ENCODE peak calls at places on chromosomes 12 and 14, in six cellular contexts. One of them, this sample, is unnamed. For H3K4me1, the result is how much of the 10 kb centered on the place peaks cover.

GRCh38 chr14:67131691-67132090 is 57.5 kb upstream of the GARIN2 start:
- DNase-seq in tibial nerve: no peak
- DNase-seq in right atrium auricular region: no peak
- DNase-seq in lower lobe of right lung: no peak
- DNase-seq in colonic mucosa: no peak
- DNase-seq in fibroblast of lung: no peak
- DNase-seq in this sample: no peak

GRCh38 chr14:99564903-99565259 is 39.1 kb downstream of the CCDC85C start:
- DNase-seq in tibial nerve: no peak
- DNase-seq in right atrium auricular region: no peak
- DNase-seq in lower lobe of right lung: no peak
- DNase-seq in colonic mucosa: no peak
- DNase-seq in fibroblast of lung: no peak
- DNase-seq in this sample: no peak

GRCh38 chr14:59483360-59483759 is 848 bp downstream of the L3HYPDH start:
- DNase-seq in tibial nerve: no peak
- DNase-seq in right atrium auricular region: no peak
- DNase-seq in lower lobe of right lung: no peak
- DNase-seq in colonic mucosa: peak
- DNase-seq in fibroblast of lung: peak
- DNase-seq in this sample: no peak

GRCh38 chr14:65877187-65877586 is 464.7 kb downstream of the FUT8 start:
- DNase-seq in tibial nerve: no peak
- DNase-seq in right atrium auricular region: no peak
- DNase-seq in lower lobe of right lung: no peak
- DNase-seq in colonic mucosa: no peak
- DNase-seq in fibroblast of lung: no peak
- DNase-seq in this sample: no peak

GRCh38 chr14:23620177-23620702 is 15.9 kb upstream of the DHRS2 start:
- DNase-seq in tibial nerve: no peak
- DNase-seq in right atrium auricular region: no peak
- DNase-seq in lower lobe of right lung: no peak
- DNase-seq in colonic mucosa: no peak
- DNase-seq in fibroblast of lung: no peak
- DNase-seq in this sample: no peak

GRCh38 chr12:122729583-122730214 is 945 bp downstream of the HCAR1 start:
- DNase-seq in tibial nerve: no peak
- DNase-seq in right atrium auricular region: no peak
- DNase-seq in lower lobe of right lung: no peak
- DNase-seq in colonic mucosa: no peak
- DNase-seq in fibroblast of lung: no peak
- DNase-seq in this sample: no peak

GRCh38 chr12:107651867-107652449 is 33.6 kb upstream of the PWP1 start:
- DNase-seq in tibial nerve: no peak
- DNase-seq in right atrium auricular region: no peak
- DNase-seq in lower lobe of right lung: no peak
- DNase-seq in colonic mucosa: no peak
- DNase-seq in fibroblast of lung: no peak
- DNase-seq in this sample: no peak

GRCh38 chr12:76898472-76898871 is 19.7 kb upstream of the CSRP2 start:
- DNase-seq in tibial nerve: no peak
- DNase-seq in right atrium auricular region: no peak
- DNase-seq in lower lobe of right lung: no peak
- DNase-seq in colonic mucosa: no peak
- DNase-seq in fibroblast of lung: peak
- DNase-seq in this sample: no peak

GRCh38 chr14:36504805-36505192 is 15.2 kb downstream of the NKX2-1 start:
- DNase-seq in tibial nerve: no peak
- DNase-seq in right atrium auricular region: no peak
- DNase-seq in lower lobe of right lung: no peak
- DNase-seq in colonic mucosa: no peak
- DNase-seq in fibroblast of lung: no peak
- DNase-seq in this sample: no peak

GRCh38 chr14:28596336-28596735 is 170.3 kb upstream of the FOXG1 start:
- DNase-seq in tibial nerve: no peak
- DNase-seq in right atrium auricular region: no peak
- DNase-seq in lower lobe of right lung: no peak
- DNase-seq in colonic mucosa: no peak
- DNase-seq in fibroblast of lung: peak
- DNase-seq in this sample: no peak

GRCh38 chr12:70809887-70810286 is 110.7 kb downstream of the PTPRR start:
- DNase-seq in tibial nerve: no peak
- DNase-seq in right atrium auricular region: no peak
- DNase-seq in lower lobe of right lung: no peak
- DNase-seq in colonic mucosa: no peak
- DNase-seq in fibroblast of lung: no peak
- DNase-seq in this sample: no peak

GRCh38 chr12:127297327-127297726 is 969.6 kb upstream of the TMEM132C start:
- DNase-seq in tibial nerve: no peak
- DNase-seq in right atrium auricular region: peak
- DNase-seq in lower lobe of right lung: no peak
- DNase-seq in colonic mucosa: no peak
- DNase-seq in fibroblast of lung: no peak
- DNase-seq in this sample: no peak

GRCh38 chr14:104135904-104136471 is 2.4 kb upstream of the KIF26A start:
- DNase-seq in tibial nerve: no peak
- DNase-seq in right atrium auricular region: no peak
- DNase-seq in lower lobe of right lung: peak
- DNase-seq in colonic mucosa: no peak
- DNase-seq in fibroblast of lung: no peak
- DNase-seq in this sample: peak

GRCh38 chr12:90621927-90622326 is 333.0 kb downstream of the CCER1 start:
- DNase-seq in tibial nerve: no peak
- DNase-seq in right atrium auricular region: no peak
- DNase-seq in lower lobe of right lung: no peak
- DNase-seq in colonic mucosa: no peak
- DNase-seq in fibroblast of lung: peak
- DNase-seq in this sample: no peak

GRCh38 chr12:67764946-67765619 is 116.5 kb downstream of the DYRK2 start:
- DNase-seq in tibial nerve: no peak
- DNase-seq in right atrium auricular region: no peak
- DNase-seq in lower lobe of right lung: no peak
- DNase-seq in colonic mucosa: no peak
- DNase-seq in fibroblast of lung: no peak
- DNase-seq in this sample: no peak

GRCh38 chr12:55797068-55797467 is 20.5 kb downstream of the SARNP start:
- DNase-seq in tibial nerve: peak
- DNase-seq in right atrium auricular region: no peak
- DNase-seq in lower lobe of right lung: no peak
- DNase-seq in colonic mucosa: no peak
- DNase-seq in fibroblast of lung: peak
- DNase-seq in this sample: no peak

GRCh38 chr12:67855103-67855502 is 134.1 kb upstream of the IFNG-AS1 start:
- DNase-seq in tibial nerve: no peak
- DNase-seq in right atrium auricular region: no peak
- DNase-seq in lower lobe of right lung: no peak
- DNase-seq in colonic mucosa: no peak
- DNase-seq in fibroblast of lung: no peak
- DNase-seq in this sample: no peak

GRCh38 chr12:104181313-104181712 is 34.3 kb upstream of the TXNRD1 start:
- DNase-seq in tibial nerve: no peak
- DNase-seq in right atrium auricular region: peak
- DNase-seq in lower lobe of right lung: no peak
- DNase-seq in colonic mucosa: no peak
- DNase-seq in fibroblast of lung: peak
- DNase-seq in this sample: no peak

GRCh38 chr14:66233571-66233970 is 252.6 kb upstream of the CCDC196 start:
- DNase-seq in tibial nerve: no peak
- DNase-seq in right atrium auricular region: no peak
- DNase-seq in lower lobe of right lung: no peak
- DNase-seq in colonic mucosa: no peak
- DNase-seq in fibroblast of lung: no peak
- DNase-seq in this sample: no peak

GRCh38 chr12:124488520-124488919 is 78.9 kb downstream of the NCOR2 start:
- DNase-seq in tibial nerve: no peak
- DNase-seq in right atrium auricular region: no peak
- DNase-seq in lower lobe of right lung: no peak
- DNase-seq in colonic mucosa: no peak
- DNase-seq in fibroblast of lung: no peak
- DNase-seq in this sample: no peak

GRCh38 chr14:80567905-80568512 is 356.7 kb upstream of the DIO2 start:
- DNase-seq in tibial nerve: no peak
- DNase-seq in right atrium auricular region: no peak
- DNase-seq in lower lobe of right lung: no peak
- DNase-seq in colonic mucosa: no peak
- DNase-seq in fibroblast of lung: no peak
- DNase-seq in this sample: no peak

GRCh38 chr12:7079826-7080125 is 12.5 kb downstream of the C1R start:
- DNase-seq in tibial nerve: no peak
- DNase-seq in right atrium auricular region: no peak
- DNase-seq in lower lobe of right lung: no peak
- DNase-seq in colonic mucosa: no peak
- DNase-seq in fibroblast of lung: peak
- DNase-seq in this sample: no peak

GRCh38 chr12:54229624-54230212 is 40.9 kb upstream of the SMUG1 start:
- DNase-seq in tibial nerve: no peak
- DNase-seq in right atrium auricular region: peak
- DNase-seq in lower lobe of right lung: no peak
- DNase-seq in colonic mucosa: no peak
- DNase-seq in fibroblast of lung: peak
- DNase-seq in this sample: no peak

GRCh38 chr12:54650884-54651283 is 2.7 kb upstream of the DCD start:
- DNase-seq in tibial nerve: no peak
- DNase-seq in right atrium auricular region: no peak
- DNase-seq in lower lobe of right lung: no peak
- DNase-seq in colonic mucosa: no peak
- DNase-seq in fibroblast of lung: no peak
- DNase-seq in this sample: no peak

GRCh38 chr14:52987514-52987913 is 36.7 kb upstream of the FERMT2 start:
- DNase-seq in tibial nerve: no peak
- DNase-seq in right atrium auricular region: no peak
- DNase-seq in lower lobe of right lung: no peak
- DNase-seq in colonic mucosa: no peak
- DNase-seq in fibroblast of lung: no peak
- DNase-seq in this sample: no peak

GRCh38 chr12:110582286-110583136 is 607 bp downstream of the PPTC7 start:
- DNase-seq in tibial nerve: peak
- DNase-seq in right atrium auricular region: no peak
- DNase-seq in lower lobe of right lung: peak
- DNase-seq in colonic mucosa: peak
- DNase-seq in fibroblast of lung: peak
- DNase-seq in this sample: peak

GRCh38 chr12:211639-212382 is 2.1 kb downstream of the SLC6A12 start:
- DNase-seq in tibial nerve: no peak
- DNase-seq in right atrium auricular region: no peak
- DNase-seq in lower lobe of right lung: no peak
- DNase-seq in colonic mucosa: no peak
- DNase-seq in fibroblast of lung: no peak
- DNase-seq in this sample: no peak

GRCh38 chr12:132496710-132497109 is 6.8 kb downstream of the FBRSL1 start:
- DNase-seq in tibial nerve: no peak
- DNase-seq in right atrium auricular region: no peak
- DNase-seq in lower lobe of right lung: no peak
- DNase-seq in colonic mucosa: no peak
- DNase-seq in fibroblast of lung: no peak
- DNase-seq in this sample: no peak
- H3K4me1 ChIP-seq in tibial nerve: half or more
- H3K4me1 ChIP-seq in right atrium auricular region: half or more
- H3K4me1 ChIP-seq in lower lobe of right lung: half or more
- H3K4me1 ChIP-seq in colonic mucosa: under half
- H3K4me1 ChIP-seq in fibroblast of lung: under half
- H3K4me1 ChIP-seq in this sample: half or more

DNA sequence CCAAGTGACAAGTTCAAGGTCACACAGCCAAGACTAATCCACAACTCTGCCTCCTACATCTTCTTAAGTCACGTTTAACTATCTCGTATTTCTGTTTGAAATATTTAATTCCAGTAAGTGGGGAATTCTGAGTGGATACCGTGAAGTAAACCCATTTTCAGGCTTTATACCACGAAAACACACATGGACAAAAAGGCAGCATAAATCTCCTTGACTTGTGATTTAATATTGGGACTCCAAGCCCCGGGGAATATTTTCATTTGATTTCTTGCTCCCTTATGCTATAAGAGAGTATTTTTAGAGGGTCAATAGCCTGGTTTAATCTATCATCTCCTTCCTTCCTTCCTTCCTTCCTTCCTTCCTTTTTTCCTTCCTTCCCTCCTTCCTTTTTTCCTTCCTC is 716.7 kb downstream of the VRK1 start:
- DNase-seq in tibial nerve: no peak
- DNase-seq in right atrium auricular region: no peak
- DNase-seq in lower lobe of right lung: no peak
- DNase-seq in colonic mucosa: no peak
- DNase-seq in fibroblast of lung: no peak
- DNase-seq in this sample: no peak
- H3K4me1 ChIP-seq in tibial nerve: under half
- H3K4me1 ChIP-seq in right atrium auricular region: under half
- H3K4me1 ChIP-seq in lower lobe of right lung: under half
- H3K4me1 ChIP-seq in colonic mucosa: under half
- H3K4me1 ChIP-seq in fibroblast of lung: under half
- H3K4me1 ChIP-seq in this sample: under half

DNA sequence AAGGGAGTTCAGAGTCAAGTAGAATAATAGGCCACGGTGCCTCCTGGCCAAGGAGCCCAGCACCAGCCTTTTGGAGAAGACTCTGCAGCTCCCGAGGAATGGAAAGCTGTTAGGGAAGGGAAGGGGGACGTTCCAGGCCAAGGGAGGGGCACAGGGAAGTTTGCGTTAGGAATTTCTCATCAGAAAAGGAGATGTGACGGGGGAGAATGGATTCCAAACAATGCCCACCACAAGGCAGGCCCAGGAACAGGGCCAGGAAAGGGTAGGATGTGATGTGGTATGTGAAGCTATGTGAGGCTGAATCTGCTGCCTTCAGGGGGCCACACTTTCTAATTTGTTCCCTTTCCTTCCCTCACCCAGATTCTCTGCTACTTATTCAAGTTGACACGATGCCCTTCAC is 46.0 kb downstream of the DGLUCY start:
- DNase-seq in tibial nerve: no peak
- DNase-seq in right atrium auricular region: no peak
- DNase-seq in lower lobe of right lung: no peak
- DNase-seq in colonic mucosa: no peak
- DNase-seq in fibroblast of lung: no peak
- DNase-seq in this sample: no peak
- H3K4me1 ChIP-seq in tibial nerve: under half
- H3K4me1 ChIP-seq in right atrium auricular region: under half
- H3K4me1 ChIP-seq in lower lobe of right lung: under half
- H3K4me1 ChIP-seq in colonic mucosa: under half
- H3K4me1 ChIP-seq in fibroblast of lung: under half
- H3K4me1 ChIP-seq in this sample: under half

GRCh38 chr14:95675486-95675885 is 10.7 kb upstream of the TCL1B start:
- DNase-seq in tibial nerve: no peak
- DNase-seq in right atrium auricular region: no peak
- DNase-seq in lower lobe of right lung: no peak
- DNase-seq in colonic mucosa: no peak
- DNase-seq in fibroblast of lung: no peak
- DNase-seq in this sample: no peak

GRCh38 chr14:95677168-95677835 is 8.9 kb upstream of the TCL1B start:
- DNase-seq in tibial nerve: no peak
- DNase-seq in right atrium auricular region: no peak
- DNase-seq in lower lobe of right lung: no peak
- DNase-seq in colonic mucosa: no peak
- DNase-seq in fibroblast of lung: no peak
- DNase-seq in this sample: no peak

GRCh38 chr14:95679148-95679547 is 7.1 kb upstream of the TCL1B start:
- DNase-seq in tibial nerve: no peak
- DNase-seq in right atrium auricular region: no peak
- DNase-seq in lower lobe of right lung: no peak
- DNase-seq in colonic mucosa: no peak
- DNase-seq in fibroblast of lung: no peak
- DNase-seq in this sample: no peak

GRCh38 chr14:95679995-95680735 is 6.1 kb upstream of the TCL1B start:
- DNase-seq in tibial nerve: no peak
- DNase-seq in right atrium auricular region: no peak
- DNase-seq in lower lobe of right lung: no peak
- DNase-seq in colonic mucosa: no peak
- DNase-seq in fibroblast of lung: no peak
- DNase-seq in this sample: no peak

GRCh38 chr14:95674613-95675012 is 11.6 kb upstream of the TCL1B start:
- DNase-seq in tibial nerve: no peak
- DNase-seq in right atrium auricular region: no peak
- DNase-seq in lower lobe of right lung: no peak
- DNase-seq in colonic mucosa: no peak
- DNase-seq in fibroblast of lung: no peak
- DNase-seq in this sample: no peak
- H3K4me1 ChIP-seq in tibial nerve: under half
- H3K4me1 ChIP-seq in right atrium auricular region: under half
- H3K4me1 ChIP-seq in lower lobe of right lung: under half
- H3K4me1 ChIP-seq in colonic mucosa: under half
- H3K4me1 ChIP-seq in fibroblast of lung: under half
- H3K4me1 ChIP-seq in this sample: under half

This sample was measured in left lung.